ENCODE peak calls at places on chromosomes 13 and 19, in five cellular contexts. T, V, S, Q and P are unnamed samples.

GRCh38 chr13:99314640-99315176 is 7.5 kb upstream of the GPR183 start:
- DNase-seq in T (no peak), V (no peak), S (no peak), Q (peak; percentile 79), P (no peak)

GRCh38 chr13:67630640-67631039 is 400.5 kb upstream of the PCDH9 start:
- DNase-seq in T (no peak), V (no peak), S (no peak), Q (no peak), P (no peak)

GRCh38 chr19:46147791-46148288 is at the start of gene IGFL2:
- DNase-seq in T (no peak), V (no peak), S (no peak), Q (no peak), P (no peak)

GRCh38 chr13:112105244-112105681 is 38.3 kb downstream of the SOX1 start:
- DNase-seq in T (no peak), V (no peak), S (no peak), Q (no peak), P (no peak)

GRCh38 chr19:32406161-32407003 is 812 bp downstream of the DPY19L3 start:
- DNase-seq in T (no peak), V (no peak), S (no peak), Q (peak; percentile 20), P (no peak)

GRCh38 chr13:108993346-108993745 is 363.9 kb downstream of the MYO16 start:
- DNase-seq in T (no peak), V (no peak), S (no peak), Q (no peak), P (no peak)

GRCh38 chr19:18414504-18415176 is 4.6 kb upstream of the SSBP4 start:
- DNase-seq in T (no peak), V (no peak), S (no peak), Q (peak; percentile 91), P (no peak)

GRCh38 chr19:44671400-44671799 is at the start of gene CEACAM19:
- DNase-seq in T (no peak), V (no peak), S (no peak), Q (no peak), P (no peak)

GRCh38 chr13:40539954-40540706 is 126.3 kb downstream of the FOXO1 start:
- DNase-seq in T (no peak), V (peak; percentile 96), S (no peak), Q (no peak), P (peak; percentile 89)

GRCh38 chr13:78160793-78161192 is 242.2 kb upstream of the EDNRB start:
- DNase-seq in T (no peak), V (no peak), S (no peak), Q (no peak), P (no peak)

GRCh38 chr19:11054200-11054599 is 35.1 kb upstream of the LDLR start:
- DNase-seq in T (no peak), V (no peak), S (no peak), Q (no peak), P (no peak)

GRCh38 chr13:112333756-112334543 is 42.2 kb upstream of the SPACA7 start:
- DNase-seq in T (no peak), V (no peak), S (no peak), Q (peak; percentile 46), P (peak; percentile 28)

GRCh38 chr13:114324334-114324733 is 10.0 kb downstream of the CHAMP1 start:
- DNase-seq in T (no peak), V (no peak), S (no peak), Q (no peak), P (no peak)

GRCh38 chr19:45767881-45768643 is 990 bp downstream of the SIX5 start:
- DNase-seq in T (peak; percentile 79), V (peak; percentile 41), S (no peak), Q (peak; percentile 80), P (peak; percentile 54)

DNA sequence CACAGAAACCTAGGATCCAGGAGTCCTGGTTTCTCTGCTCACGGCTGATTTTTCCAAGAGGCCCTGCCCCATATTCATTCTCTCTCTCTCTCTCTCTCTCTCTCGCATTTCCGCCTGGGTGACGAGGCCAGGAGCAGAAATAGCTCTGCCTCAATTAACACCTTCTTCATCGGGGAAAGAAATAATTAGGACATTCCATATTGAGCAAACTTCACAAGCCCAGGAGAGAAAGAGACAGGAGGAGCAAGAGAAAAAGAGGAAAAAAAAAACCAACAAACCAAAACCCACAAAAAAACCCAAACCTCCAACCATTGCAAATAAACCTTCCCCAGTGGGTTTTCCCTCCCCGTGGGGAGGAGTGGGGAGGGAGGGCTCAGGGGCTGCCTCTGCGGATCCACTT is 143.0 kb downstream of the CACNA1A start:
- DNase-seq in T (no peak), V (no peak), S (no peak), Q (no peak), P (no peak)
- TF ChIP-seq USF2 in T (no peak), V (no peak), S (no peak), Q (no peak), P (no peak)

GRCh38 chr19:1843116-1843515 is 5.2 kb downstream of the REXO1 start:
- DNase-seq in T (no peak), V (no peak), S (no peak), Q (no peak), P (no peak)

GRCh38 chr19:1841209-1841924 is 6.9 kb downstream of the REXO1 start:
- DNase-seq in T (no peak), V (no peak), S (no peak), Q (peak; percentile 47), P (no peak)

GRCh38 chr19:1839658-1840540 is 8.4 kb downstream of the REXO1 start:
- DNase-seq in T (no peak), V (peak; percentile 72), S (no peak), Q (peak; percentile 67), P (no peak)

GRCh38 chr19:1837625-1838105 is 10.6 kb downstream of the REXO1 start:
- DNase-seq in T (peak; percentile 98), V (peak; percentile 40), S (no peak), Q (peak; percentile 83), P (no peak)

DNA sequence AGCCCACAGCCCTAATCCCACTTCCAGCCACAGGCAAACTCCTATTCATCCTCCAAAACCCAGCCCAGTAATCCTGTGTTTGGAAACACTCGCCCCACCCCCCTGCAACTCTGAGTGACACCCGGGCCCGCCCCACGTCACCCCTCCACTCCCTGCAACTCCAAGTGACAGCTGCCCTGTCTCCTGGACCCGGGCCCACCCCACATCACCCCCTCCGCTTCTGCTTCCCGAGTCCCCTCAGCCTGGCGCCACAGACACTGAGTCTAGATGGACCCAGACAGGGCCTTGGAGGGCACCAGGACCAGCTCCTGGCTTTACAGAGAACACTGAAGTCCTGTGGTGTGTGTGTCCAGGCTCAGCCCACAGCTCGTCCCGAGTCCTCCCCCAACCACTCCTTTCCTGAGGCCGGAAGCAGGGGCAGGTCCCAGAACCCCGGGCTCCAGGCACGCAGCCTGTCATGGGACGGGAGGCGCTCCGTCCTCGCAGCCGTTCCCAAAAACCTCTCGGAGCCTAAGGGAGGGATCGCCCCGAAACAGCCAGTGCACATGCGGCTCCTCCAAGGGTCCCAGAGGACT is 7.7 kb downstream of the REXO1 start:
- DNase-seq in T (no peak), V (peak; percentile 53), S (no peak), Q (peak; percentile 65), P (no peak)
- TF ChIP-seq HDAC2 in T (no peak), V (no peak), S (no peak), Q (no peak), P (no peak)

GRCh38 chr19:52022193-52022592 is 6.0 kb downstream of the ZNF614 start:
- DNase-seq in T (no peak), V (no peak), S (no peak), Q (no peak), P (no peak)
- TF ChIP-seq USF2 in T (no peak), V (no peak), S (no peak), Q (no peak), P (no peak)

GRCh38 chr13:45068036-45069001 is 52.0 kb upstream of the GTF2F2 start:
- DNase-seq in T (no peak), V (no peak), S (no peak), Q (no peak), P (no peak)

GRCh38 chr13:45078003-45078402 is 42.3 kb upstream of the GTF2F2 start:
- DNase-seq in T (no peak), V (no peak), S (no peak), Q (no peak), P (no peak)

GRCh38 chr13:45074721-45075120 is 45.6 kb upstream of the GTF2F2 start:
- DNase-seq in T (no peak), V (no peak), S (no peak), Q (no peak), P (no peak)

DNA sequence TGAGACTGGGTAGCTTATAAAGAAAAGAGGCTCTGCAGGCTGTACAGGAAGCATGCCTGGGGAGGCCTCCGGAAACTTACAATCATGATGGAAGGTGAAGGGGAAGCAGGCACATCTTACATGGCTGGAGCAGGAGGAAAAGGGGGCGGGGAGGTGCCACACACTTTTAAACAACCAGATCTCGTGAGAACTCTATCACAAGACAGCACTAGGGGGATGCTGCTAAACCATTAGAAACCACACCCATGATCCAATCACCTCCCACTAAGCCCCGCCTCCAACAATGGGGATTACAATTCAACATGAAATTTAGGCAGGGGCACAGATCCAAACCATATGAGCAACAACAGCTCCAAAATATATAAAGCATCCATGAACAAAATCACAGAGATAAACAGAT is 46.5 kb upstream of the GTF2F2 start:
- DNase-seq in T (peak; percentile 49), V (no peak), S (no peak), Q (peak; percentile 31), P (no peak)
- TF ChIP-seq HDAC2 in T (no peak), V (no peak), S (no peak), Q (no peak), P (no peak)

DNA sequence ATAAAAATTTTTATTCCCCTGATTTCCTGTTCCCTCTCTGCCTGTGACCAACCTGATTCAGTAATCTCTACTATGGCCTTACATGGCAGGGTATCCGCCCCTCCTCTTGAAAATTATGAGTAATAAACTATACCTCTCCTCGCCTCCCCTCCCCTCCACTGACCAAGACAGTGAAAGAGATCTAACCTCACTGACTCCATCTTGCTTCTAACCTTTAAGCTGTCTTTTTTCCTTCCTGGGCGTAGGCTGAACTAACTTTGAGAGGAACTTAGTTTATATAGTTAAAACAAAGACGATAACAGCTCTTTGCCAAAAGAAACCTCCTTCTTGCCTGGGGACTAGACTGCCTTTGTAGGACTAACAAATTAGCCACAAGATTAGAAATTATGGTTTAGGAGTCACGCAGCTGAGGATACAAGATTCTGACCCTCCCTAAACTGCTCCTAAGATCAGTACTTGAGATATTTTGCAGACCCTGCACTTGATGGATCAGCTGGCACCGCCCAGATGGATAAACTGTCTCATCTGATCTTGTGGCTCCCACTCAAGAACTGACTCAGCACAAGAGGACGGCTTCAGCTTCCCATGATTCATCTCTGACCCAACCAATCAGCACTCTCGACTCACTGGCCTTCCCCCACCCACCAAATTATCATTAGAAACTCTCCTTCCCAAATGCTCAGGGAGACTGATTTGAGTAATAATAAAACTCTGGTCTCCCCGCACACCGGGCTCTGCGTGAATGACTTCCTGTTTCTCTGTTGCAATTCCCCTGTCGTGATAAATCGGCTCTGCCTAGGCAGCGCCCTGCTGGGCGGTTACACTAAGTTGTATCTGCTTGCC is 187.1 kb downstream of the TDRD3 start:
- DNase-seq in T (peak; percentile 64), V (no peak), S (no peak), Q (peak; percentile 61), P (no peak)
- TF ChIP-seq USF2 in T (no peak), V (no peak), S (no peak), Q (no peak), P (no peak)

GRCh38 chr19:55283548-55284393 is at the start of gene BRSK1:
- DNase-seq in T (peak; percentile 86), V (no peak), S (no peak), Q (peak; percentile 67), P (no peak)
- TF ChIP-seq HDAC2 in T (no peak), V (no peak), S (no peak), Q (peak; percentile 66), P (no peak)